ENCODE peak calls at places on chromosomes 11 and 22, in eight cellular contexts. One of them, this sample, is unnamed.

GRCh38 chr11:115764172-115764571 is 260.0 kb upstream of the CADM1 start:
- DNase-seq in AG10803: no peak
- DNase-seq in heart left ventricle: no peak
- DNase-seq in transverse colon: no peak
- DNase-seq in naive thymus-derived CD4-positive, alpha-beta T cell: no peak
- DNase-seq in fibroblast of mammary gland: no peak
- DNase-seq in skeletal muscle cell: no peak
- DNase-seq in HFF-Myc: no peak
- DNase-seq in this sample: no peak

GRCh38 chr11:61265357-61265756 is 24.4 kb downstream of the PGA5 start:
- DNase-seq in AG10803: no peak
- DNase-seq in heart left ventricle: no peak
- DNase-seq in transverse colon: no peak
- DNase-seq in naive thymus-derived CD4-positive, alpha-beta T cell: no peak
- DNase-seq in fibroblast of mammary gland: no peak
- DNase-seq in skeletal muscle cell: no peak
- DNase-seq in HFF-Myc: no peak
- DNase-seq in this sample: no peak

GRCh38 chr11:2664886-2665746 is 34.7 kb downstream of the KCNQ1OT1 start:
- DNase-seq in AG10803: no peak
- DNase-seq in heart left ventricle: no peak
- DNase-seq in transverse colon: no peak
- DNase-seq in naive thymus-derived CD4-positive, alpha-beta T cell: no peak
- DNase-seq in fibroblast of mammary gland: no peak
- DNase-seq in skeletal muscle cell: no peak
- DNase-seq in HFF-Myc: no peak
- DNase-seq in this sample: no peak

GRCh38 chr22:36439481-36440271 is 41.8 kb downstream of the TXN2 start:
- DNase-seq in AG10803: peak
- DNase-seq in heart left ventricle: peak
- DNase-seq in transverse colon: peak
- DNase-seq in naive thymus-derived CD4-positive, alpha-beta T cell: no peak
- DNase-seq in fibroblast of mammary gland: peak
- DNase-seq in skeletal muscle cell: peak
- DNase-seq in HFF-Myc: peak
- DNase-seq in this sample: no peak

GRCh38 chr11:126790550-126790981 is 210.0 kb downstream of the KIRREL3 start:
- DNase-seq in AG10803: peak
- DNase-seq in heart left ventricle: no peak
- DNase-seq in transverse colon: no peak
- DNase-seq in naive thymus-derived CD4-positive, alpha-beta T cell: no peak
- DNase-seq in fibroblast of mammary gland: peak
- DNase-seq in skeletal muscle cell: peak
- DNase-seq in HFF-Myc: peak
- DNase-seq in this sample: no peak

GRCh38 chr22:50441428-50441993 is 33.3 kb downstream of the SBF1 start:
- DNase-seq in AG10803: no peak
- DNase-seq in heart left ventricle: no peak
- DNase-seq in transverse colon: no peak
- DNase-seq in naive thymus-derived CD4-positive, alpha-beta T cell: no peak
- DNase-seq in fibroblast of mammary gland: no peak
- DNase-seq in skeletal muscle cell: no peak
- DNase-seq in HFF-Myc: no peak
- DNase-seq in this sample: no peak

GRCh38 chr11:121743285-121743684 is 290.5 kb upstream of the SORL1-AS1 start:
- DNase-seq in AG10803: no peak
- DNase-seq in heart left ventricle: no peak
- DNase-seq in transverse colon: no peak
- DNase-seq in naive thymus-derived CD4-positive, alpha-beta T cell: no peak
- DNase-seq in fibroblast of mammary gland: no peak
- DNase-seq in skeletal muscle cell: no peak
- DNase-seq in HFF-Myc: no peak
- DNase-seq in this sample: no peak

GRCh38 chr22:45906946-45907345 is 70.0 kb downstream of the WNT7B start:
- DNase-seq in AG10803: no peak
- DNase-seq in heart left ventricle: no peak
- DNase-seq in transverse colon: no peak
- DNase-seq in naive thymus-derived CD4-positive, alpha-beta T cell: no peak
- DNase-seq in fibroblast of mammary gland: no peak
- DNase-seq in skeletal muscle cell: no peak
- DNase-seq in HFF-Myc: no peak
- DNase-seq in this sample: no peak

GRCh38 chr11:91081440-91082088 is 858.7 kb upstream of the CHORDC1 start:
- DNase-seq in AG10803: peak
- DNase-seq in heart left ventricle: peak
- DNase-seq in transverse colon: no peak
- DNase-seq in naive thymus-derived CD4-positive, alpha-beta T cell: no peak
- DNase-seq in fibroblast of mammary gland: peak
- DNase-seq in skeletal muscle cell: peak
- DNase-seq in HFF-Myc: no peak
- DNase-seq in this sample: no peak

GRCh38 chr11:117961896-117962295 is 24.3 kb upstream of the IL10RA start:
- DNase-seq in AG10803: no peak
- DNase-seq in heart left ventricle: no peak
- DNase-seq in transverse colon: no peak
- DNase-seq in naive thymus-derived CD4-positive, alpha-beta T cell: no peak
- DNase-seq in fibroblast of mammary gland: no peak
- DNase-seq in skeletal muscle cell: no peak
- DNase-seq in HFF-Myc: no peak
- DNase-seq in this sample: no peak

GRCh38 chr11:117960406-117960805 is 25.8 kb upstream of the IL10RA start:
- DNase-seq in AG10803: no peak
- DNase-seq in heart left ventricle: no peak
- DNase-seq in transverse colon: no peak
- DNase-seq in naive thymus-derived CD4-positive, alpha-beta T cell: no peak
- DNase-seq in fibroblast of mammary gland: no peak
- DNase-seq in skeletal muscle cell: no peak
- DNase-seq in HFF-Myc: no peak
- DNase-seq in this sample: no peak

GRCh38 chr11:117958949-117959348 is 27.2 kb upstream of the IL10RA start:
- DNase-seq in AG10803: no peak
- DNase-seq in heart left ventricle: no peak
- DNase-seq in transverse colon: no peak
- DNase-seq in naive thymus-derived CD4-positive, alpha-beta T cell: no peak
- DNase-seq in fibroblast of mammary gland: no peak
- DNase-seq in skeletal muscle cell: no peak
- DNase-seq in HFF-Myc: no peak
- DNase-seq in this sample: no peak

DNA sequence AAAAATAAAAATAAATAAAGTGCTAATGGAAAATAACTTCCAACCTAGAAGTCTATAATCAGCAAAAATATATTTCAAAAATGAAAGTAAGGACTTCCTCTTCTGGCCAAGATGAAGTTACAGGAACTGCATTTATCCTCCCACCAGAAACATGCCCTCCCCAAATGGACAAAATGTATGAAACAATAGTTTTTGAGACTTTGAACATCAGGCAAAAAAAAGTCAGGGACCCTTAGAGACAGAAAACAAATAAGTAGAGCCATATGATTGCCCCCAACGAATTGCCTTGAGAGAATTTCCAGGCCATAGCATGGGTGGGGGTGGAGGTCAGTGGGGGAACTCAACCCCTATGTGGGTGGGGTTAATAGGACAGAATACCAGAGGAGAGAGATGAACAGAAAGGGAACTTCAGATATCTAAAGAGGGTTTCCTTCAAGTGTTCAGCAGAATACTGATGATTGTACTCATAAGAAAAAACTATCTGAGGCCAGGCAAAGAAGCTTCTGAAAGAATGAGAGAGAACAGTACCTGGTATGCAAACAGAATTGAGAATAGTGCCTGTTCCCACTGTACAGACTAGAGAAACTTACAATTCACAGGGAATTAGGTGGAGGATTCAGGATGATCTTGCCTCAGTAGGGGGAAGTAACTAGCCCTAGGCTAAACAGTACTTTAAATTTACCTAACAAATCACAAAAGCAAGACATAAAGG is 26.6 kb upstream of the IL10RA start:
- DNase-seq in AG10803: no peak
- DNase-seq in heart left ventricle: no peak
- DNase-seq in transverse colon: no peak
- DNase-seq in naive thymus-derived CD4-positive, alpha-beta T cell: no peak
- DNase-seq in fibroblast of mammary gland: no peak
- DNase-seq in skeletal muscle cell: no peak
- DNase-seq in HFF-Myc: no peak
- DNase-seq in this sample: no peak
- H3K4me3 ChIP-seq in AG10803: no peak
- H3K4me3 ChIP-seq in heart left ventricle: no peak
- H3K4me3 ChIP-seq in transverse colon: no peak
- H3K4me3 ChIP-seq in naive thymus-derived CD4-positive, alpha-beta T cell: no peak
- H3K4me3 ChIP-seq in fibroblast of mammary gland: no peak
- H3K4me3 ChIP-seq in skeletal muscle cell: no peak
- H3K4me3 ChIP-seq in HFF-Myc: no peak
- H3K4me3 ChIP-seq in this sample: no peak

GRCh38 chr11:111367411-111368284 is 11.4 kb downstream of the POU2AF1 start:
- DNase-seq in AG10803: no peak
- DNase-seq in heart left ventricle: no peak
- DNase-seq in transverse colon: peak
- DNase-seq in naive thymus-derived CD4-positive, alpha-beta T cell: no peak
- DNase-seq in fibroblast of mammary gland: no peak
- DNase-seq in skeletal muscle cell: no peak
- DNase-seq in HFF-Myc: no peak
- DNase-seq in this sample: no peak
- H3K4me3 ChIP-seq in AG10803: no peak
- H3K4me3 ChIP-seq in heart left ventricle: no peak
- H3K4me3 ChIP-seq in transverse colon: no peak
- H3K4me3 ChIP-seq in naive thymus-derived CD4-positive, alpha-beta T cell: no peak
- H3K4me3 ChIP-seq in fibroblast of mammary gland: no peak
- H3K4me3 ChIP-seq in skeletal muscle cell: no peak
- H3K4me3 ChIP-seq in HFF-Myc: no peak
- H3K4me3 ChIP-seq in this sample: no peak

DNA sequence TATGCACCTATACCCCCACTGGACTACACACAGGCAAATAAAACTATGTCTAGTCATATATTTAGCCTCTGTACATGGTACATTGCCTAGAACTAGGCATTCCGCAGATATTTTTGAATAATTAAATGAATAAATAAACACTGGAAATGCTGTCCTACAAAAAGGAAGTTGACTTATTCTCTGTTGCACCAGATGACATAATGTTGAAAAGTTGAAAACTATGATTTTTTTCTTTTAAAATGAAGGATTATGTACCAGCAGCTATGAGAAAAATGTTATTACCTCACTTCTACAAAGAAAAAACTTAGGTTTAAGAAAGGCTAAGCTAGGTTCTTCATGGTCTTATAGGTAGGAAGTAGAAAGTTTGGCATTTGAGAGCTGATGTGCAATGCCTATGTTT is 856.6 kb downstream of the METTL15 start:
- DNase-seq in AG10803: peak
- DNase-seq in heart left ventricle: no peak
- DNase-seq in transverse colon: no peak
- DNase-seq in naive thymus-derived CD4-positive, alpha-beta T cell: no peak
- DNase-seq in fibroblast of mammary gland: no peak
- DNase-seq in skeletal muscle cell: no peak
- DNase-seq in HFF-Myc: no peak
- DNase-seq in this sample: no peak
- H3K4me3 ChIP-seq in AG10803: no peak
- H3K4me3 ChIP-seq in heart left ventricle: no peak
- H3K4me3 ChIP-seq in transverse colon: no peak
- H3K4me3 ChIP-seq in naive thymus-derived CD4-positive, alpha-beta T cell: no peak
- H3K4me3 ChIP-seq in fibroblast of mammary gland: no peak
- H3K4me3 ChIP-seq in skeletal muscle cell: no peak
- H3K4me3 ChIP-seq in HFF-Myc: no peak
- H3K4me3 ChIP-seq in this sample: no peak

GRCh38 chr22:40050258-40050657 is 55.5 kb downstream of the FAM83F start:
- DNase-seq in AG10803: no peak
- DNase-seq in heart left ventricle: no peak
- DNase-seq in transverse colon: peak
- DNase-seq in naive thymus-derived CD4-positive, alpha-beta T cell: no peak
- DNase-seq in fibroblast of mammary gland: no peak
- DNase-seq in skeletal muscle cell: no peak
- DNase-seq in HFF-Myc: no peak
- DNase-seq in this sample: peak
- H3K4me3 ChIP-seq in AG10803: no peak
- H3K4me3 ChIP-seq in heart left ventricle: no peak
- H3K4me3 ChIP-seq in transverse colon: no peak
- H3K4me3 ChIP-seq in naive thymus-derived CD4-positive, alpha-beta T cell: no peak
- H3K4me3 ChIP-seq in fibroblast of mammary gland: no peak
- H3K4me3 ChIP-seq in skeletal muscle cell: no peak
- H3K4me3 ChIP-seq in HFF-Myc: no peak
- H3K4me3 ChIP-seq in this sample: no peak